ENCODE peak calls at places on chromosomes 16 and 17, in six cellular contexts. P, U, H, O, Y and X are unnamed samples.

GRCh38 chr17:29241015-29241963 is 5.4 kb upstream of the CRYBA1 start:
- DNase-seq in P (peak), U (peak), H (peak), O (no peak), Y (no peak), X (peak)

GRCh38 chr17:43598359-43599045 is 52.4 kb upstream of the ETV4 start:
- DNase-seq in P (no peak), U (no peak), H (no peak), O (no peak), Y (no peak), X (no peak)

GRCh38 chr17:45440161-45440859 is 7.6 kb upstream of the ARHGAP27 start:
- DNase-seq in P (no peak), U (no peak), H (peak), O (no peak), Y (no peak), X (no peak)

GRCh38 chr16:67396775-67397450 is 3.6 kb upstream of the TPPP3 start:
- DNase-seq in P (no peak), U (no peak), H (no peak), O (no peak), Y (no peak), X (no peak)

GRCh38 chr16:48091077-48091476 is 64.7 kb downstream of the ABCC12 start:
- DNase-seq in P (no peak), U (no peak), H (no peak), O (no peak), Y (no peak), X (no peak)

GRCh38 chr16:65519402-65519801 is 397.5 kb upstream of the CDH11 start:
- DNase-seq in P (no peak), U (no peak), H (no peak), O (no peak), Y (no peak), X (no peak)

GRCh38 chr17:31068291-31068690 is 26.5 kb upstream of the NF1 start:
- DNase-seq in P (peak), U (no peak), H (peak), O (no peak), Y (peak), X (peak)

GRCh38 chr17:75168998-75169397 is 13.8 kb downstream of the SUMO2 start:
- DNase-seq in P (no peak), U (no peak), H (no peak), O (no peak), Y (no peak), X (no peak)

GRCh38 chr17:51427259-51428255 is 167.2 kb downstream of the UTP18 start:
- DNase-seq in P (no peak), U (no peak), H (no peak), O (no peak), Y (peak), X (no peak)

GRCh38 chr16:75250809-75251279 is 580 bp downstream of the BCAR1 start:
- DNase-seq in P (no peak), U (peak), H (no peak), O (peak), Y (no peak), X (peak)

GRCh38 chr17:76524598-76525512 is 12.7 kb downstream of the CYGB start:
- DNase-seq in P (peak), U (peak), H (no peak), O (peak), Y (no peak), X (peak)

GRCh38 chr17:27354491-27355081 is 60.7 kb downstream of the WSB1 start:
- DNase-seq in P (no peak), U (no peak), H (peak), O (no peak), Y (no peak), X (no peak)

GRCh38 chr16:52577130-52577706 is 30.3 kb upstream of the TOX3 start:
- DNase-seq in P (no peak), U (no peak), H (peak), O (no peak), Y (no peak), X (no peak)

GRCh38 chr17:71412803-71413202 is 708.0 kb upstream of the SOX9 start:
- DNase-seq in P (peak), U (no peak), H (no peak), O (no peak), Y (no peak), X (no peak)

GRCh38 chr16:63361032-63361624 is 1324.9 kb upstream of the CDH8 start:
- DNase-seq in P (peak), U (no peak), H (peak), O (no peak), Y (no peak), X (peak)

GRCh38 chr17:33012522-33013033 is 20.9 kb downstream of the SPACA3 start:
- DNase-seq in P (peak), U (no peak), H (no peak), O (no peak), Y (no peak), X (no peak)

GRCh38 chr16:24975428-24975889 is 39.7 kb downstream of the ARHGAP17 start:
- DNase-seq in P (peak), U (no peak), H (no peak), O (no peak), Y (no peak), X (no peak)

GRCh38 chr17:49952209-49952911 is 16.6 kb upstream of the DLX4 start:
- DNase-seq in P (peak), U (peak), H (peak), O (peak), Y (peak), X (peak)

GRCh38 chr16:81778861-81779539 is at the start of gene PLCG2:
- DNase-seq in P (no peak), U (peak), H (peak), O (peak), Y (peak), X (peak)

GRCh38 chr17:81515530-81516041 is 3.0 kb upstream of the ACTG1 start:
- DNase-seq in P (no peak), U (peak), H (no peak), O (no peak), Y (peak), X (no peak)

GRCh38 chr17:65698381-65699061 is 137.1 kb upstream of the AXIN2 start:
- DNase-seq in P (peak), U (no peak), H (peak), O (no peak), Y (no peak), X (no peak)

GRCh38 chr17:49861150-49861884 is 13.4 kb upstream of the TAC4 start:
- DNase-seq in P (peak), U (peak), H (peak), O (no peak), Y (peak), X (peak)

GRCh38 chr17:30982855-30983254 is 12.0 kb downstream of the RNF135 start:
- DNase-seq in P (no peak), U (no peak), H (no peak), O (no peak), Y (no peak), X (no peak)

GRCh38 chr17:44044092-44044491 is 22.4 kb downstream of the LSM12 start:
- DNase-seq in P (peak), U (no peak), H (no peak), O (no peak), Y (no peak), X (no peak)

GRCh38 chr17:67059372-67059771 is 15.0 kb downstream of the CACNG1 start:
- DNase-seq in P (no peak), U (no peak), H (no peak), O (no peak), Y (no peak), X (no peak)

GRCh38 chr17:39376434-39376833 is 25.0 kb downstream of the FBXL20 start:
- DNase-seq in P (no peak), U (no peak), H (no peak), O (no peak), Y (no peak), X (no peak)

GRCh38 chr17:64411999-64412771 is 21.5 kb upstream of the PECAM1 start:
- DNase-seq in P (no peak), U (no peak), H (peak), O (peak), Y (no peak), X (no peak)

GRCh38 chr16:58456193-58456592 is 43.8 kb upstream of the NDRG4 start:
- DNase-seq in P (no peak), U (no peak), H (no peak), O (no peak), Y (no peak), X (peak)

GRCh38 chr17:63984651-63985386 is 12.1 kb upstream of the SCN4A start:
- DNase-seq in P (peak), U (peak), H (no peak), O (no peak), Y (peak), X (no peak)

GRCh38 chr16:17343729-17344128 is 127.0 kb downstream of the XYLT1 start:
- DNase-seq in P (no peak), U (no peak), H (no peak), O (no peak), Y (no peak), X (no peak)

GRCh38 chr17:79463421-79464309 is 147.2 kb downstream of the RBFOX3 start:
- DNase-seq in P (no peak), U (no peak), H (no peak), O (no peak), Y (no peak), X (no peak)

GRCh38 chr16:89720859-89721643 is at the start of the genes VPS9D1 and ZNF276:
- DNase-seq in P (peak), U (peak), H (peak), O (peak), Y (peak), X (peak)

GRCh38 chr16:17657037-17657436 is 186.3 kb upstream of the XYLT1 start:
- DNase-seq in P (no peak), U (no peak), H (peak), O (no peak), Y (no peak), X (no peak)

GRCh38 chr16:3858809-3859208 is 21.7 kb downstream of the CREBBP start:
- DNase-seq in P (no peak), U (no peak), H (no peak), O (no peak), Y (no peak), X (no peak)

GRCh38 chr16:8644513-8645140 is 23.1 kb downstream of the METTL22 start:
- DNase-seq in P (no peak), U (no peak), H (no peak), O (peak), Y (no peak), X (no peak)

GRCh38 chr17:73974536-73974935 is 228.9 kb upstream of the RPL38 start:
- DNase-seq in P (no peak), U (no peak), H (peak), O (no peak), Y (no peak), X (no peak)

GRCh38 chr16:25006504-25007055 is 8.6 kb downstream of the ARHGAP17 start:
- DNase-seq in P (peak), U (no peak), H (no peak), O (no peak), Y (no peak), X (peak)

GRCh38 chr16:82011199-82011641 is at the start of gene SDR42E1:
- DNase-seq in P (no peak), U (no peak), H (peak), O (no peak), Y (peak), X (no peak)

GRCh38 chr17:1916339-1916738 is 86.5 kb downstream of the RPA1 start:
- DNase-seq in P (no peak), U (no peak), H (no peak), O (no peak), Y (no peak), X (no peak)
- H3K4me3 ChIP-seq in P (no peak), U (no peak), H (no peak), O (no peak), Y (no peak), X (no peak)

GRCh38 chr16:86498661-86499493 is 11.4 kb upstream of the FOXF1 start:
- DNase-seq in P (peak), U (no peak), H (no peak), O (no peak), Y (no peak), X (no peak)
- H3K4me3 ChIP-seq in P (peak), U (no peak), H (no peak), O (no peak), Y (no peak), X (no peak)

DNA sequence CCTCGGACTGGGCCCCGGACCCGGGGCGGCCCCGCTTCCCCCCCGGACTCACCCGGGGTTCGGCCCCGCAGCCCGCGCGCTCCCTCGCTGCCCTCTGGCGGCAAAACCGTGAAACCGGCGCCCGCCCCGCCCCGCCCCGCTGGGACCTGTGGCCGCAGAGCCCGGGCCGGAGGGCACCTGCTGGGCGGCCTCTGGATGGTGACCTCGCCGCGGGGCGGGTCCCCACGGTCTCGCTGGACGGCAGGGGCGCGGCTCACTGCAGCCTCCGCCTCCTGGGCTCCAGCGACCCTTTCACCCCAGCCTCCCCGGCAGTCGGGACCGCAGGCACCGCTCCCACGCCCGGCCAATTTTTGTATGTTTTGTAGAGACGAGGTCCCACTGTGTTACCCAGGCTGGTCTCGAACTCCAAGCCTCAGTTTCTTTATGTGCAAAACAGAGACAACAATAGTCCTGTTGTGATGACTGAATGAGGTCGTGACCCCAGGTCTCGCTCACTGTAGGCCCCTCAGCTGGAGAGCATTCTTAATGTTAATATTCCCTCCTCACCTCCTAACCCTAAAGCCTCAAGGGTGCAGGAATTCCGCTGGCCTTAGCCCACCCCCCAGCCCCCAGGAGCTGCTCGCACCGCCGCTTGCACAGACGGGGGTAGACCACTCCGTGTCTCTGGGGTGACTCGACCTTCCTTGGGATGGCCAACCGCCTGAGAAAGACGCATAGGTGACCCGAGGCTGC is 33.7 kb upstream of the RPH3AL start:
- DNase-seq in P (no peak), U (peak), H (peak), O (peak), Y (peak), X (peak)
- H3K4me3 ChIP-seq in P (peak), U (no peak), H (no peak), O (peak), Y (no peak), X (no peak)

GRCh38 chr17:35795871-35796265 is 427 bp upstream of the MMP28 start:
- DNase-seq in P (no peak), U (no peak), H (no peak), O (no peak), Y (no peak), X (no peak)
- H3K4me3 ChIP-seq in P (peak), U (no peak), H (no peak), O (peak), Y (peak), X (peak)

GRCh38 chr17:15478845-15479244 is 11.4 kb upstream of the CDRT4 start:
- DNase-seq in P (no peak), U (no peak), H (no peak), O (no peak), Y (no peak), X (no peak)
- H3K4me3 ChIP-seq in P (no peak), U (no peak), H (no peak), O (no peak), Y (no peak), X (no peak)